ENCODE peak calls at places on chromosomes 1 and 21, in ten cellular contexts. P, N, O, U, Y, G, T, R, I and J are unnamed samples.

GRCh38 chr1:84776639-84777038 is 86.4 kb upstream of the SSX2IP start:
- DNase-seq in P (no peak), N (no peak), O (peak), U (no peak), Y (no peak), G (no peak), T (no peak), R (no peak), I (no peak), J (no peak)

GRCh38 chr1:186763107-186763506 is 65.6 kb upstream of the PLA2G4A start:
- DNase-seq in P (no peak), N (no peak), O (peak), U (no peak), Y (no peak), G (no peak), T (no peak), R (no peak), I (no peak), J (no peak)

GRCh38 chr21:42031816-42032215 is 21.7 kb upstream of the ZBTB21 start:
- DNase-seq in P (no peak), N (no peak), O (no peak), U (no peak), Y (no peak), G (no peak), T (no peak), R (no peak), I (no peak), J (no peak)

GRCh38 chr1:116881879-116882520 is 27.7 kb upstream of the PTGFRN start:
- DNase-seq in P (peak), N (no peak), O (peak), U (peak), Y (no peak), G (no peak), T (no peak), R (no peak), I (no peak), J (no peak)

GRCh38 chr1:155049651-155050559 is 1.2 kb upstream of the ADAM15 start:
- DNase-seq in P (no peak), N (no peak), O (peak), U (no peak), Y (peak), G (peak), T (no peak), R (no peak), I (no peak), J (no peak)

GRCh38 chr1:231983266-231984193 is 356.9 kb downstream of the DISC1 start:
- DNase-seq in P (no peak), N (no peak), O (no peak), U (no peak), Y (no peak), G (no peak), T (no peak), R (no peak), I (no peak), J (no peak)

GRCh38 chr1:174769961-174770549 is 229.7 kb upstream of the CACYBP start:
- DNase-seq in P (peak), N (no peak), O (peak), U (no peak), Y (peak), G (no peak), T (no peak), R (no peak), I (no peak), J (no peak)

GRCh38 chr1:21089711-21090110 is 87.0 kb downstream of the EIF4G3 start:
- DNase-seq in P (no peak), N (no peak), O (no peak), U (no peak), Y (no peak), G (no peak), T (no peak), R (no peak), I (no peak), J (no peak)

GRCh38 chr1:231070758-231071443 is 30.8 kb upstream of the FAM89A start:
- DNase-seq in P (no peak), N (no peak), O (no peak), U (no peak), Y (no peak), G (no peak), T (no peak), R (no peak), I (no peak), J (no peak)

GRCh38 chr21:25638634-25639166 is 358 bp upstream of the JAM2 start:
- DNase-seq in P (no peak), N (no peak), O (no peak), U (no peak), Y (no peak), G (no peak), T (no peak), R (no peak), I (no peak), J (no peak)

GRCh38 chr1:186374313-186375151 is 521 bp downstream of the TPR start:
- DNase-seq in P (peak), N (peak), O (peak), U (peak), Y (no peak), G (no peak), T (no peak), R (no peak), I (peak), J (no peak)

GRCh38 chr1:106700151-106700550 is 356.3 kb upstream of the PRMT6 start:
- DNase-seq in P (no peak), N (no peak), O (no peak), U (no peak), Y (no peak), G (no peak), T (no peak), R (no peak), I (no peak), J (no peak)

GRCh38 chr1:16727190-16728111 is 12.9 kb upstream of the RNU1-4 start:
- DNase-seq in P (peak), N (no peak), O (peak), U (peak), Y (no peak), G (peak), T (no peak), R (no peak), I (no peak), J (no peak)

GRCh38 chr1:109476825-109477224 is 6.9 kb upstream of the ATXN7L2 start:
- DNase-seq in P (no peak), N (no peak), O (no peak), U (no peak), Y (no peak), G (no peak), T (no peak), R (no peak), I (no peak), J (no peak)

GRCh38 chr1:151549199-151549598 is 9.1 kb downstream of the TUFT1 start:
- DNase-seq in P (no peak), N (no peak), O (no peak), U (no peak), Y (no peak), G (no peak), T (no peak), R (no peak), I (no peak), J (no peak)

GRCh38 chr1:112251766-112252506 is 144.1 kb upstream of the CTTNBP2NL start:
- DNase-seq in P (no peak), N (no peak), O (peak), U (no peak), Y (peak), G (no peak), T (no peak), R (no peak), I (no peak), J (no peak)

GRCh38 chr1:212651521-212651920 is 43.0 kb downstream of the ATF3 start:
- DNase-seq in P (no peak), N (no peak), O (peak), U (no peak), Y (no peak), G (no peak), T (no peak), R (no peak), I (no peak), J (no peak)

GRCh38 chr1:93753766-93754763 is 72.4 kb upstream of the BCAR3 start:
- DNase-seq in P (no peak), N (no peak), O (peak), U (no peak), Y (peak), G (peak), T (no peak), R (no peak), I (no peak), J (no peak)

GRCh38 chr1:26391450-26391849 is 18.9 kb upstream of the ZNF683 start:
- DNase-seq in P (no peak), N (no peak), O (peak), U (no peak), Y (peak), G (no peak), T (peak), R (no peak), I (no peak), J (no peak)

GRCh38 chr1:26349196-26349885 is 4.6 kb downstream of the CRYBG2 start:
- DNase-seq in P (no peak), N (no peak), O (peak), U (no peak), Y (no peak), G (no peak), T (no peak), R (no peak), I (no peak), J (no peak)

GRCh38 chr1:100261686-100262085 is 4.3 kb upstream of the RTCA start:
- DNase-seq in P (no peak), N (no peak), O (no peak), U (no peak), Y (no peak), G (no peak), T (no peak), R (no peak), I (no peak), J (no peak)

GRCh38 chr1:42334240-42335049 is 590 bp downstream of the FOXJ3 start:
- DNase-seq in P (peak), N (no peak), O (peak), U (peak), Y (peak), G (peak), T (peak), R (no peak), I (peak), J (peak)

GRCh38 chr1:2416403-2416802 is 4.0 kb upstream of the PEX10 start:
- DNase-seq in P (no peak), N (no peak), O (no peak), U (peak), Y (no peak), G (no peak), T (no peak), R (no peak), I (no peak), J (peak)

GRCh38 chr1:155893389-155894142 is 17.6 kb downstream of the RIT1 start:
- DNase-seq in P (no peak), N (no peak), O (peak), U (no peak), Y (no peak), G (no peak), T (no peak), R (no peak), I (no peak), J (peak)

GRCh38 chr1:61055110-61055614 is 27.2 kb upstream of the NFIA start:
- DNase-seq in P (no peak), N (no peak), O (no peak), U (no peak), Y (no peak), G (no peak), T (no peak), R (no peak), I (no peak), J (no peak)